ENCODE peak calls at places on chromosomes 12 and 14, in eight cellular contexts. Z, Y, B, U, E, X, A and D are unnamed samples.

GRCh38 chr12:304815-305214 is 42.2 kb upstream of the SLC6A13 start:
- DNase-seq in Z (no peak), Y (no peak), B (no peak), U (peak), E (peak), X (peak), A (no peak), D (no peak)

GRCh38 chr12:12563529-12563928 is 866 bp upstream of the DUSP16 start:
- DNase-seq in Z (peak), Y (peak), B (no peak), U (peak), E (no peak), X (peak), A (peak), D (no peak)

GRCh38 chr12:20420557-20420956 is 52.2 kb downstream of the PDE3A start:
- DNase-seq in Z (no peak), Y (no peak), B (no peak), U (peak), E (no peak), X (no peak), A (no peak), D (no peak)

GRCh38 chr12:122079038-122079531 is 529 bp downstream of the MLXIP start:
- DNase-seq in Z (no peak), Y (no peak), B (peak), U (no peak), E (peak), X (no peak), A (peak), D (peak)

GRCh38 chr14:77459072-77459723 is 1.3 kb downstream of the AHSA1 start:
- DNase-seq in Z (peak), Y (peak), B (peak), U (peak), E (peak), X (peak), A (peak), D (peak)

GRCh38 chr12:49776413-49776812 is 35.1 kb downstream of the TMBIM6 start:
- DNase-seq in Z (peak), Y (peak), B (peak), U (peak), E (peak), X (peak), A (peak), D (peak)

GRCh38 chr12:76866146-76866545 is 12.7 kb downstream of the CSRP2 start:
- DNase-seq in Z (no peak), Y (no peak), B (no peak), U (no peak), E (no peak), X (no peak), A (peak), D (no peak)

GRCh38 chr12:27965411-27965810 is 7.1 kb downstream of the PTHLH start:
- DNase-seq in Z (no peak), Y (no peak), B (no peak), U (peak), E (peak), X (peak), A (peak), D (no peak)

GRCh38 chr12:109594566-109595317 is 21.1 kb downstream of the MVK start:
- DNase-seq in Z (no peak), Y (no peak), B (no peak), U (no peak), E (no peak), X (no peak), A (no peak), D (no peak)

GRCh38 chr12:111773801-111774551 is 7.2 kb downstream of the ALDH2 start:
- DNase-seq in Z (no peak), Y (no peak), B (no peak), U (peak), E (no peak), X (peak), A (peak), D (peak)

GRCh38 chr14:65696801-65697200 is 284.3 kb downstream of the FUT8 start:
- DNase-seq in Z (no peak), Y (no peak), B (no peak), U (no peak), E (no peak), X (peak), A (no peak), D (no peak)

GRCh38 chr12:121036810-121037326 is 2.2 kb downstream of the OASL start:
- DNase-seq in Z (no peak), Y (peak), B (peak), U (peak), E (peak), X (peak), A (no peak), D (peak)

GRCh38 chr14:75578786-75579781 is 664 bp downstream of the FLVCR2 start:
- DNase-seq in Z (no peak), Y (peak), B (no peak), U (peak), E (no peak), X (peak), A (peak), D (no peak)

GRCh38 chr12:52956987-52957386 is 8.1 kb downstream of the KRT18 start:
- DNase-seq in Z (no peak), Y (peak), B (no peak), U (peak), E (no peak), X (no peak), A (no peak), D (no peak)

GRCh38 chr14:94836849-94837248 is 66.9 kb upstream of the GSC start:
- DNase-seq in Z (no peak), Y (no peak), B (no peak), U (no peak), E (no peak), X (no peak), A (no peak), D (no peak)

GRCh38 chr14:105528859-105529505 is 2.6 kb downstream of the TMEM121 start:
- DNase-seq in Z (no peak), Y (no peak), B (no peak), U (no peak), E (no peak), X (no peak), A (no peak), D (no peak)

GRCh38 chr12:56839489-56840442 is 76.6 kb downstream of the HSD17B6 start:
- DNase-seq in Z (peak), Y (no peak), B (no peak), U (peak), E (peak), X (peak), A (peak), D (peak)

GRCh38 chr12:77767756-77768343 is 62.8 kb upstream of the NAV3 start:
- DNase-seq in Z (no peak), Y (no peak), B (no peak), U (no peak), E (no peak), X (no peak), A (no peak), D (no peak)

GRCh38 chr12:45668641-45669040 is 60.9 kb upstream of the ARID2 start:
- DNase-seq in Z (no peak), Y (no peak), B (no peak), U (no peak), E (no peak), X (no peak), A (no peak), D (no peak)

GRCh38 chr12:45669762-45670161 is 59.7 kb upstream of the ARID2 start:
- DNase-seq in Z (no peak), Y (no peak), B (no peak), U (no peak), E (no peak), X (peak), A (no peak), D (no peak)

GRCh38 chr12:45670339-45671065 is 59.0 kb upstream of the ARID2 start:
- DNase-seq in Z (no peak), Y (no peak), B (no peak), U (peak), E (no peak), X (peak), A (no peak), D (no peak)

GRCh38 chr12:45667761-45668160 is 61.7 kb upstream of the ARID2 start:
- DNase-seq in Z (no peak), Y (no peak), B (no peak), U (no peak), E (no peak), X (no peak), A (no peak), D (no peak)

DNA sequence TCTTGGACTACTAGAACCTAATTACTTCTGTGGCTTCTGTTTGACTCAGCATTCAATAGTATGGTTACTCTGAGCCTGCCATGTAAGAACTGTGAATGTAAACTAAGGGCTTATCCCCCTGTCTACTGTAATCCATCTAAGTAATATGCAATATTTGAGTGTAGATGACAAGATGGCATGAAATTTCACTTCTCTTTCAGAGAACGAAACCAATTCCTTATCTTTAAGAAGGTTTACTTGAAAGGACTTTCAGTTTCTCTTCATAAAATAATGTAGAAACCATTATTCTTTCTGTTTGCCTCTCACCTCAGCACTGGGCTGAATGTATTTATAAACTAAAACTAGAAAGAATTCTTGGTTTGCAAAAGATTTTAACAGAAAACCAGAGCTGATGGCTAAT is 60.4 kb upstream of the ARID2 start:
- DNase-seq in Z (no peak), Y (no peak), B (no peak), U (no peak), E (no peak), X (no peak), A (no peak), D (no peak)
- H3K4me3 ChIP-seq in Z (no peak), Y (no peak), B (peak), U (no peak), E (no peak), X (no peak), A (no peak), D (no peak)

DNA sequence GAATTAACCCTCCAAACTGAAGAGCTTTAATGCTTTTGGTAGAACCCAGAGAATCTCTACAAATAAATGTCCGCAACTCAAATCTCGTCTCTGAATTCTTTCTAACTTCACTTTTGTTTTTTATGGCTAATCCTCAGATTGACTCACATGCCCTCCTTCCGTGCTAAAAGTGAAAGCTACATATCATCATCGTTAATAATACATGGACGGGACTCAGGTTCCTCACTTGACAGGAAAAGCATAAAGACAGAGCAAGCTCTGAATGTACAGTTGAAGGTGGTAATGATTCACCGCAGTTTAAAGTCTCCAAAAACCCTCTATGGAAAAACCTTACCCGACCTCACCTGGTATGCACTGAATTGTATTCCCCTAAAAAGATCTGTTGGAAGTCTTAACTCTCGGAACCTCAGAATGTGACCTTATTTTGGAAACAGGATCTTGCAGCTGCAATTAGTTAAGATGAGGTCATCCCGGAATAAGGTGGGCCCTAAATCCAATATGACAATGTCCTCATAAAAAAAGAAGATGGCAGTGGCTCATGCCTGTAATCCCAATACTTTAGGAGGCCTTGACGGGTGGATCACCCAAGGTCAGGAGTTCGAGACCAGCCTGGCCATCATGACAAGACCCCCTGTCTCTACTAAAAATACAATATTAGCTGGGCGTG is 147.4 kb upstream of the FOXN3 start:
- DNase-seq in Z (no peak), Y (no peak), B (no peak), U (no peak), E (no peak), X (peak), A (no peak), D (no peak)
- H3K4me3 ChIP-seq in Z (no peak), Y (no peak), B (no peak), U (no peak), E (no peak), X (no peak), A (no peak), D (no peak)

GRCh38 chr14:74476107-74476506 is 17.0 kb downstream of the NPC2 start:
- DNase-seq in Z (no peak), Y (no peak), B (no peak), U (no peak), E (no peak), X (no peak), A (no peak), D (no peak)

GRCh38 chr14:74480051-74480450 is 13.1 kb downstream of the NPC2 start:
- DNase-seq in Z (peak), Y (no peak), B (no peak), U (no peak), E (no peak), X (no peak), A (no peak), D (no peak)

GRCh38 chr14:74476607-74477006 is 16.5 kb downstream of the NPC2 start:
- DNase-seq in Z (no peak), Y (no peak), B (no peak), U (no peak), E (no peak), X (no peak), A (no peak), D (no peak)

GRCh38 chr14:74475678-74476077 is 17.4 kb downstream of the NPC2 start:
- DNase-seq in Z (no peak), Y (peak), B (no peak), U (peak), E (peak), X (peak), A (no peak), D (peak)

GRCh38 chr14:74478996-74479635 is 14.0 kb downstream of the NPC2 start:
- DNase-seq in Z (peak), Y (no peak), B (no peak), U (peak), E (peak), X (peak), A (peak), D (no peak)
- H3K4me3 ChIP-seq in Z (no peak), Y (no peak), B (no peak), U (no peak), E (no peak), X (no peak), A (no peak), D (no peak)

GRCh38 chr12:94815958-94816357 is 165.6 kb upstream of the TMCC3 start:
- DNase-seq in Z (no peak), Y (no peak), B (no peak), U (no peak), E (no peak), X (no peak), A (no peak), D (no peak)
- H3K4me3 ChIP-seq in Z (no peak), Y (no peak), B (no peak), U (no peak), E (no peak), X (no peak), A (no peak), D (no peak)